ENCODE peak calls at places on chromosomes 2 and 18, in four cellular contexts. G is stomach, B is AG04449, P is fibroblast of lung. E is an unnamed sample.

GRCh38 chr18:78587096-78587495 is 392.5 kb upstream of the SALL3 start:
- DNase-seq in G (no peak), B (no peak), P (no peak), E (no peak)

GRCh38 chr2:240139011-240139441 is 1.4 kb downstream of the OTOS start:
- DNase-seq in G (no peak), B (no peak), P (no peak), E (peak)

GRCh38 chr2:69774984-69775982 is 33.3 kb downstream of the ANXA4 start:
- DNase-seq in G (no peak), B (no peak), P (no peak), E (no peak)

GRCh38 chr2:238180554-238180953 is 21.8 kb downstream of the ERFE start:
- DNase-seq in G (no peak), B (no peak), P (no peak), E (no peak)

GRCh38 chr2:63050186-63050915 is at the start of gene OTX1:
- DNase-seq in G (peak), B (no peak), P (no peak), E (peak)

GRCh38 chr2:236541008-236541562 is 28.5 kb upstream of the ACKR3 start:
- DNase-seq in G (no peak), B (peak), P (no peak), E (no peak)

GRCh38 chr2:56191617-56192016 is 7.8 kb downstream of the CCDC85A start:
- DNase-seq in G (no peak), B (no peak), P (no peak), E (peak)

GRCh38 chr2:127107622-127107999 is 657 bp upstream of the BIN1 start:
- DNase-seq in G (no peak), B (no peak), P (no peak), E (no peak)

GRCh38 chr18:46445914-46446313 is 211.1 kb downstream of the LOXHD1 start:
- DNase-seq in G (no peak), B (no peak), P (no peak), E (no peak)

GRCh38 chr2:79993144-79993543 is 311.4 kb downstream of the LRRTM1 start:
- DNase-seq in G (no peak), B (peak), P (no peak), E (no peak)

GRCh38 chr2:204274991-204275390 is 270.3 kb upstream of the PARD3B start:
- DNase-seq in G (no peak), B (no peak), P (no peak), E (no peak)

GRCh38 chr2:88810488-88810887 is 119.0 kb downstream of the RPIA start:
- DNase-seq in G (no peak), B (no peak), P (no peak), E (no peak)

GRCh38 chr18:26208901-26209445 is 17.3 kb upstream of the TAF4B start:
- DNase-seq in G (no peak), B (no peak), P (no peak), E (no peak)

GRCh38 chr2:50720695-50721314 is 311.1 kb downstream of the NRXN1 start:
- DNase-seq in G (no peak), B (no peak), P (no peak), E (no peak)

GRCh38 chr2:190277234-190278112 is 42.2 kb downstream of the HIBCH start:
- DNase-seq in G (no peak), B (no peak), P (peak), E (peak)

GRCh38 chr2:132416996-132417395 is 391 bp downstream of the GPR39 start:
- DNase-seq in G (no peak), B (no peak), P (no peak), E (peak)

GRCh38 chr2:23475473-23475872 is 90.5 kb downstream of the KLHL29 start:
- DNase-seq in G (no peak), B (no peak), P (no peak), E (no peak)

GRCh38 chr2:28423856-28424605 is 31.4 kb downstream of the FOSL2 start:
- DNase-seq in G (peak), B (no peak), P (no peak), E (no peak)

GRCh38 chr2:239168575-239168974 is 232.2 kb downstream of the HDAC4 start:
- DNase-seq in G (no peak), B (no peak), P (no peak), E (peak)

GRCh38 chr2:172445851-172446250 is 18.5 kb downstream of the ITGA6 start:
- DNase-seq in G (no peak), B (no peak), P (peak), E (no peak)

GRCh38 chr2:240789501-240790369 is 30.3 kb downstream of the KIF1A start:
- DNase-seq in G (no peak), B (no peak), P (no peak), E (peak)

GRCh38 chr2:127359520-127359919 is 28.3 kb downstream of the MAP3K2 start:
- DNase-seq in G (no peak), B (no peak), P (no peak), E (no peak)

GRCh38 chr2:141392517-141393213 is 738.2 kb downstream of the LRP1B start:
- DNase-seq in G (no peak), B (peak), P (peak), E (no peak)

GRCh38 chr2:113886479-113887383 is 3.2 kb upstream of the ACTR3 start:
- DNase-seq in G (peak), B (peak), P (peak), E (peak)

GRCh38 chr2:219698684-219699439 is 71.4 kb downstream of the SLC4A3 start:
- DNase-seq in G (no peak), B (no peak), P (no peak), E (no peak)

GRCh38 chr2:187542123-187542522 is 12.1 kb downstream of the TFPI start:
- DNase-seq in G (no peak), B (no peak), P (no peak), E (no peak)

GRCh38 chr2:218438601-218439000 is 19.7 kb downstream of the VIL1 start:
- DNase-seq in G (peak), B (no peak), P (no peak), E (peak)

GRCh38 chr2:10256031-10256524 is 46.6 kb upstream of the HPCAL1 start:
- DNase-seq in G (no peak), B (no peak), P (no peak), E (no peak)

GRCh38 chr2:238801791-238802190 is 46.1 kb upstream of the TWIST2 start:
- DNase-seq in G (no peak), B (no peak), P (no peak), E (no peak)

DNA sequence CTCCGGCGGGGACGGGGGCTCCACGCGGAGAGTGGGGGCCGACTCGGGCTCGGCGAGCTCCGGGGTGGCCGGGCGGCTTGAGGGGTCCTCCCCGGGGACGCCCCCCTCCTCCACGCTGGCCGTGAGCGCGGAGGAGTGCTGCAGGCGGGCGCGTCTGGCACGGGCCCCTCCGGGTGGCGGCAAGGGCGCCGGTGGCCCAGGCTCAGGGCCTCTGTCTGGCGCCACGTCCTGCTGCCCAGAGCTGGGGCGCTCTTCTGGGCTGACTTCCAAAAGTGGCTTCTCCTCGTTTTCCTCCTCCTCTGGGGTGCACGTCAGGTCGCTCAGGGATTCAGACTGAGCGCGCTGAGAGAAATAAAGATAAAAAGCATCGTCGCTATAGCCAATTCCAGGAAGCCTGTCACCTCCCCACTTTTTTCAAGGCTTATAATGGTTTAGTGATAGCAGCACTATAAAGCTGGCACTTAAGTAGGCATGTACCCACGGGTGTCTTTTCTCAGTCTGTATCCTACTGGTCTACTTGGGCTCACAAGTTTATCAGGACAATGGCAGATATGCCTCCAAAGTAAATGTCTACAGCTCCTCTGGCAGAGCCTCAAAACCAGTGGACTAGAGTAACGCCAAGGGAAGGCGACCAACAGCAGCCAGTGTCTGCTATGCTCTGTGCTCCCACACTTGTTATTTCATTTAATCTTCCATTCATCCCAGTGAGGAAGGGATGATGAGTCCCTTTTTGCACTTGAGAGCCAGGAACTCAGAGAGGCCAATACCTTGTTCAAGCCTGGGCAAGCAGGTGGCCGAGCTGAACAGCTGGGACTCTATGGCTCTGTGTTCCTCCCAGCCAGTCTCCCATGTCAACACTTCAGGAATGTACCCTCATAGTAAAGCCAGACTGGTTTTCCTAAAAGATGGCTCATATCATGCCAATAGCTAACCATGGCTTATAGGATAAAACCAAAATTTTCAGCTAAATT is 92.5 kb upstream of the MGAT4A start:
- DNase-seq in G (no peak), B (no peak), P (no peak), E (no peak)
- H3K4me3 ChIP-seq in G (peak), B (no peak), P (no peak), E (no peak)

GRCh38 chr2:170816499-170817246 is at the start of gene GAD1:
- DNase-seq in G (peak), B (no peak), P (peak), E (peak)

GRCh38 chr2:170817247-170817998 is 736 bp downstream of the GAD1 start:
- DNase-seq in G (no peak), B (no peak), P (peak), E (no peak)

GRCh38 chr2:170814551-170815245 is 2.0 kb upstream of the GAD1 start:
- DNase-seq in G (no peak), B (no peak), P (no peak), E (no peak)

GRCh38 chr2:170815311-170815710 is 1.4 kb upstream of the GAD1 start:
- DNase-seq in G (no peak), B (no peak), P (no peak), E (no peak)

DNA sequence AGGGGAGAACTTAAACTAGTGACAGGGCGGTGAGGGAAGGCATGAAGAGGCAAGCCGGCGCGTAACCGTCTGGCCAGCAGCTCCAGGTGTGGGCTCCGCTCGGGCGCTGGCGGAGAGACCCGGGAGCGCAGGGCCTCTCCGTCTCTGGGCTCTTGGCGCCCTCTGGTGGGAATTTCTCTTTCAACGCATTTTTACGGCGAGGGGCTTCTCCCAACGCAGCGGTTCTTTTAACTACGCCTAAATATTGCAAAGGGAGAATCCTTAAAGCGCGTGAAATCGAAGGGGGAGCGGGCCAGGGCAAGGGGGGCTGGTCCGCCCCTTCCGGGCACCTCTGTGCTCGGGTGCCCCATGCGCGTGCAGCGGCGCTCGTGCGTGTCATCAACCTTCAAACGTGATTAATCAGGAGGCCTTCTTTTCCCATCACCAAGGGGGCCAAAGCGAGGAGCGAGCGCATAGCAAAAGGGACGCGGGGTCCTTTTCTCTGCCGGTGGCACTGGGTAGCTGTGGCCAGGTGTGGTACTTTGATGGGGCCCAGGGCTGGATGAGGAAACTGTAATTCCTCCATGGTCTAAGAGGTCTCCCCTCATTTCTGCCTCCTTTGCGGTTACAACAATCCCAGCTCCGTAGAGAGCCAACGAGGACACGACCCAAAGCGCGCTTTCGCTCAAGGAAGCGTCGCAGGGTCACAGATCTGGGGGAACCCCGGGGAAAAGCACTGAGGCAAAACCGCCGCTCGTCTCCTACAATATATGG is 765 bp upstream of the GAD1 start:
- DNase-seq in G (peak), B (no peak), P (peak), E (peak)
- H3K4me3 ChIP-seq in G (peak), B (peak), P (peak), E (no peak)

DNA sequence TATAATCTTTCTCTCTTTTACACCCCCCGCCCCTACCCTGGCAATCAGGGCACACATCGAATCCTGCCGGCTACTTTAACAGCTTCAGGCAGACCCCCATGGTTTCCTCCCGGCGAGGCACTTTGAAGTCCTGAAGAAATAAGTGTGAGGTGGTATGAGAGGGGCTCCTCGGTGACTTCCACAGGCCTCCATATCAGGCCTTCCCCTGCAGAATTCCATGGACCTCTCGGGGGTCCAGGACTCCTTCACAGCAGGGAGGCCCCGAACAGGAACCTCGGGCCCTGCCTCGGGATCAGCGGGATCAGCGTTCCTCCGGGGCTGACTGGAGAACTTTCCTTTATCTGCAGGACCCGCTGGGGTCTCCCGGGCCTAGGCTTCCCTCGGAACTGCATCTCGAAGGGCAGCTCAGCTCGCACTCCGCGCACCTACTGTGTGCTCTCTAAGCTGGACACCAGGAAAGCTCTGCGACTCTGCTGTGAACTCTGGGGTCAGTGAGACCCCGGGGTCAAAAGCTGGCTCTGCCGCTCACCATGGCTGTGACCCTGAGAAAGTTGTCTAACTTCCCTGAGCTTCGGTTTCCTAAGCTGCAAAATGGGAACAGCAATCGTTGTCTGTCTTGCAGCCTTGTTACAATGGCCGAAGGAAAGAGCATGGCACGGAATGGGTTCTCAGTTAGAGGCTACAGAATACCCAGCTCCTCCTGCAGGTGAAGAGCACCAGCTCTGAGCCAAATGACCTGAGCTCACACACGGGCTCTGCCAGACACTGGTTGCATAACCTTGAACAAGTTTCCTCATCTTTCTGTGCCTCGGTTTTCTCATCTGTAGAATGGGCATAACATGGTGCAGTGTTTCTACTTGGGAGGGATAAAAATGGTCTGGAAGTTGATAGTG is 97.4 kb upstream of the ID2 start:
- DNase-seq in G (peak), B (no peak), P (no peak), E (peak)
- H3K4me3 ChIP-seq in G (peak), B (no peak), P (no peak), E (no peak)

DNA sequence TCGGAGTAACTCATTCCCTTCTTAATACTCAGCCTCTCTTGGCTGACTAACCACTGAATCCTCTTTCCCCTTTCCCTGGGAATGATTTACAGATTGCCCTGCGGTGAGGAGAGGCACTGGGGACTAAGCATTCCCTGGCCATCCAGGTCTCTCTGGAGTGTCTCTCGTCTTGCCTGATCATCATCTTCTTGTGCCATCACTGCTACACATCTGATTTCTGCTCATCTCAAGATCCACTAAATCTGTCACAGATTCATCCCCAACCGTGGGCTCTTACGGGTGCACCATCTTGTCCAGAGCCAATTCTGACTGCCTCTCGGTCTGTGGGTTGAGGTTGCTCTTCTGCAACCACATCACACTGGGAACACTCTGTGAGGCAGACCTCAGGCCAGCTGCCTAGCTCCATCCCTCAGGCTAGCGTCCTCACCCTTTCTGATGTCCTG is 12.0 kb downstream of the SFTPB start:
- DNase-seq in G (no peak), B (no peak), P (no peak), E (no peak)
- H3K4me3 ChIP-seq in G (no peak), B (no peak), P (no peak), E (no peak)

GRCh38 chr2:191678437-191679110 is 638 bp downstream of the NABP1 start:
- DNase-seq in G (peak), B (no peak), P (no peak), E (peak)

GRCh38 chr2:191679818-191680600 is 2.1 kb downstream of the NABP1 start:
- DNase-seq in G (no peak), B (no peak), P (peak), E (no peak)

GRCh38 chr2:191677646-191678436 is at the start of gene NABP1:
- DNase-seq in G (peak), B (peak), P (peak), E (peak)

GRCh38 chr2:191682148-191682547 is 4.2 kb downstream of the NABP1 start:
- DNase-seq in G (no peak), B (no peak), P (no peak), E (no peak)

GRCh38 chr2:191680639-191681038 is 2.7 kb downstream of the NABP1 start:
- DNase-seq in G (no peak), B (no peak), P (no peak), E (no peak)
- H3K4me3 ChIP-seq in G (no peak), B (peak), P (peak), E (no peak)

GRCh38 chr2:38601061-38601460 is 1.7 kb downstream of the HNRNPLL start:
- DNase-seq in G (no peak), B (no peak), P (no peak), E (no peak)

GRCh38 chr2:38601463-38602135 is 1.1 kb downstream of the HNRNPLL start:
- DNase-seq in G (no peak), B (no peak), P (peak), E (no peak)

GRCh38 chr2:38602136-38602731 is 494 bp downstream of the HNRNPLL start:
- DNase-seq in G (peak), B (no peak), P (no peak), E (peak)

GRCh38 chr2:38603402-38604265 is 906 bp upstream of the HNRNPLL start:
- DNase-seq in G (peak), B (no peak), P (peak), E (peak)

GRCh38 chr2:38602732-38603401 is at the start of gene HNRNPLL:
- DNase-seq in G (peak), B (peak), P (peak), E (peak)
- H3K4me3 ChIP-seq in G (peak), B (peak), P (peak), E (peak)

DNA sequence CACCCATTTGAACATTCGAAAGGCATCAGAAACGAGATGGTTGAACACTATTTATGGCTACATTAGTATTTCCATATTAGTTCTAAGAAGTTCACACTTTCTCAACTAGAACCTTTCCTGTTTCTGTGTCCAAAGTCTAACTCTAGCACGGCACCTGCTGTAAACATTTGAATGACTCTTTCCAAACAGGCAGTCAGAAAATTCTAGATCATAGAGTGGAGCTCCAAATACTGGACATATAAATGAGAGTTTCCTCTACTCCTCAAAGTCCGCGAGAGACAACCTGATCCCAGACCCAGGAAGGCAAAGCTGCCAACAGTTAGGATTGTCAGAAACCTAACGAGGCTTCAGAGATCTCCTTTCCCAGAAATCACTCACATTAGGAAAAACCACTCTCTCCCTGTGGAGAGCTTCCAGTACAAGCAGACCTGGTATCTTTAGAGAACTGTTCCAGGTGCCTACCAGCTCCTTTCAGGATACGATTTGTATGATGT is 10.6 kb downstream of the RND3 start:
- DNase-seq in G (no peak), B (no peak), P (peak), E (no peak)
- H3K4me3 ChIP-seq in G (no peak), B (peak), P (peak), E (no peak)

GRCh38 chr2:16625201-16625729 is 40.4 kb downstream of the CYRIA start:
- DNase-seq in G (no peak), B (no peak), P (no peak), E (no peak)
- H3K4me3 ChIP-seq in G (no peak), B (no peak), P (no peak), E (no peak)

GRCh38 chr2:36369163-36369562 is 13.6 kb downstream of the CRIM1 start:
- DNase-seq in G (no peak), B (no peak), P (no peak), E (no peak)
- H3K4me3 ChIP-seq in G (no peak), B (no peak), P (no peak), E (no peak)

GRCh38 chr18:49476664-49477411 is 10.2 kb downstream of the C18orf32 start:
- DNase-seq in G (no peak), B (peak), P (peak), E (no peak)
- H3K4me3 ChIP-seq in G (no peak), B (no peak), P (no peak), E (no peak)

E was measured in mucosa of descending colon.